ENCODE peak calls at places on chromosome 22, in six cellular contexts. V is ovary, T is mucosa of descending colon, I is iPS DF 6.9, H is WERI-Rb-1, E is IMR-90. M is an unnamed sample.

GRCh38 chr22:36826262-36826661 is 9.4 kb upstream of the PVALB start:
- DNase-seq in E (no peak), H (no peak), V (no peak), I (no peak), T (no peak), M (no peak)

GRCh38 chr22:19235874-19236273 is 55.6 kb downstream of the CLTCL1 start:
- DNase-seq in V (no peak), I (no peak), E (no peak), H (no peak), T (no peak), M (no peak)

GRCh38 chr22:49936018-49936972 is 17.9 kb downstream of the CRELD2 start:
- DNase-seq in H (peak; percentile 84), I (no peak), V (peak; percentile 96), E (peak; percentile 86), T (peak; percentile 96), M (peak; percentile 95)

GRCh38 chr22:33126881-33127280 is 68.7 kb upstream of the SYN3 start:
- DNase-seq in T (no peak), H (peak; percentile 28), V (no peak), E (no peak), I (peak; percentile 25), M (no peak)

GRCh38 chr22:30247974-30248373 is 1.4 kb upstream of the LIF start:
- DNase-seq in V (no peak), I (no peak), E (no peak), H (no peak), T (peak; percentile 61), M (no peak)

GRCh38 chr22:43446881-43447280 is 35.1 kb downstream of the MPPED1 start:
- DNase-seq in H (no peak), T (no peak), V (no peak), I (no peak), E (no peak), M (no peak)

GRCh38 chr22:44088976-44089570 is 65.0 kb downstream of the PARVB start:
- DNase-seq in I (no peak), H (no peak), E (peak; percentile 22), V (no peak), T (no peak), M (peak; percentile 86)

GRCh38 chr22:39206491-39206890 is 38.3 kb downstream of the PDGFB start:
- DNase-seq in V (no peak), I (no peak), T (no peak), H (no peak), E (no peak), M (no peak)

GRCh38 chr22:35944458-35944857 is 84.2 kb downstream of the RBFOX2 start:
- DNase-seq in H (peak; percentile 10), E (no peak), V (no peak), T (no peak), I (no peak), M (no peak)

GRCh38 chr22:38657248-38657909 is 941 bp downstream of the CBY1 start:
- DNase-seq in H (peak; percentile 69), E (no peak), V (no peak), I (no peak), T (no peak), M (no peak)

GRCh38 chr22:40512426-40513136 is 123.9 kb downstream of the MRTFA start:
- DNase-seq in H (no peak), E (peak; percentile 99), I (no peak), V (peak; percentile 38), T (no peak), M (peak; percentile 19)

GRCh38 chr22:50612715-50613221 is 12.2 kb downstream of the MAPK8IP2 start:
- DNase-seq in T (no peak), H (peak; percentile 47), V (no peak), I (no peak), E (no peak), M (no peak)

GRCh38 chr22:43992331-43992821 is 31.7 kb upstream of the PARVB start:
- DNase-seq in T (no peak), I (no peak), H (no peak), E (peak; percentile 78), V (no peak), M (no peak)

GRCh38 chr22:40367342-40367741 is 3.1 kb upstream of the SGSM3 start:
- DNase-seq in T (peak; percentile 74), I (no peak), H (no peak), E (no peak), V (no peak), M (no peak)

GRCh38 chr22:29782061-29782845 is 15.1 kb downstream of the UQCR10 start:
- DNase-seq in E (peak; percentile 46), I (no peak), V (peak; percentile 48), H (no peak), T (peak; percentile 75), M (peak; percentile 84)

GRCh38 chr22:29480512-29481264 is 670 bp downstream of the NEFH start:
- DNase-seq in V (peak; percentile 66), H (no peak), I (no peak), T (no peak), E (peak; percentile 56), M (no peak)

GRCh38 chr22:45305456-45306065 is 4.2 kb upstream of the FAM118A start:
- DNase-seq in E (no peak), H (no peak), T (no peak), I (no peak), V (no peak), M (no peak)

GRCh38 chr22:19634206-19634536 is 80.1 kb upstream of the SEPTIN5 start:
- DNase-seq in E (no peak), T (no peak), I (no peak), H (no peak), V (no peak), M (no peak)

GRCh38 chr22:36301384-36301828 is 48.5 kb downstream of the APOL1 start:
- DNase-seq in V (peak; percentile 67), H (peak; percentile 67), T (peak; percentile 79), E (peak; percentile 73), I (peak; percentile 61), M (peak; percentile 65)

GRCh38 chr22:37025500-37026070 is 6.0 kb downstream of the MPST start:
- DNase-seq in V (no peak), E (no peak), I (no peak), T (no peak), H (no peak), M (no peak)

GRCh38 chr22:23431337-23432072 is 148.6 kb downstream of the IGLL1 start:
- DNase-seq in T (no peak), H (peak; percentile 50), E (no peak), I (no peak), V (peak; percentile 42), M (no peak)

GRCh38 chr22:43889366-43890253 is 2.2 kb downstream of the PNPLA5 start:
- DNase-seq in I (no peak), T (no peak), E (peak; percentile 46), H (peak; percentile 48), V (no peak), M (peak; percentile 2)

GRCh38 chr22:38959574-38959973 is 2.2 kb downstream of the APOBEC3A start:
- DNase-seq in T (peak; percentile 39), V (no peak), I (no peak), H (no peak), E (no peak), M (no peak)

GRCh38 chr22:32660292-32660691 is 141.2 kb upstream of the TIMP3 start:
- DNase-seq in I (peak; percentile 50), E (peak; percentile 70), T (no peak), V (peak; percentile 33), H (peak; percentile 75), M (peak; percentile 13)

GRCh38 chr22:49793296-49793695 is 34.4 kb downstream of the BRD1 start:
- DNase-seq in I (no peak), V (no peak), H (no peak), T (no peak), E (no peak), M (no peak)

GRCh38 chr22:17717708-17718107 is 56.6 kb downstream of the BID start:
- DNase-seq in I (no peak), T (no peak), H (no peak), V (no peak), E (peak; percentile 40), M (no peak)
- H3K9me3 ChIP-seq in I (no peaks in the 10 kb centered on the region), T (no peaks in the 10 kb centered on the region), H (no peaks in the 10 kb centered on the region), V (no peaks in the 10 kb centered on the region), E (no peaks in the 10 kb centered on the region), M (no peaks in the 10 kb centered on the region)

GRCh38 chr22:11042116-11042515 is 4485.9 kb upstream of the OR11H1 start:
- DNase-seq in T (no peak), I (no peak), E (no peak), H (no peak), V (no peak), M (no peak)
- H3K9me3 ChIP-seq in T (peaks cover 68% of the 10 kb centered on the region), I (peaks cover 13% of the 10 kb centered on the region), E (peaks cover 22% of the 10 kb centered on the region), H (peaks cover 3% of the 10 kb centered on the region), V (peaks cover 9% of the 10 kb centered on the region), M (no peaks in the 10 kb centered on the region)

GRCh38 chr22:46598737-46599424 is 21.3 kb upstream of the GRAMD4 start:
- DNase-seq in I (no peak), V (no peak), H (no peak), T (no peak), E (peak; percentile 33), M (no peak)

GRCh38 chr22:46598224-46598623 is 22.0 kb upstream of the GRAMD4 start:
- DNase-seq in I (no peak), V (no peak), T (no peak), H (no peak), E (no peak), M (no peak)

GRCh38 chr22:46602025-46602424 is 18.2 kb upstream of the GRAMD4 start:
- DNase-seq in H (no peak), V (no peak), T (peak; percentile 50), I (no peak), E (no peak), M (no peak)

GRCh38 chr22:46596819-46597218 is 23.4 kb upstream of the GRAMD4 start:
- DNase-seq in I (no peak), T (peak; percentile 89), V (no peak), E (no peak), H (peak; percentile 95), M (no peak)

DNA sequence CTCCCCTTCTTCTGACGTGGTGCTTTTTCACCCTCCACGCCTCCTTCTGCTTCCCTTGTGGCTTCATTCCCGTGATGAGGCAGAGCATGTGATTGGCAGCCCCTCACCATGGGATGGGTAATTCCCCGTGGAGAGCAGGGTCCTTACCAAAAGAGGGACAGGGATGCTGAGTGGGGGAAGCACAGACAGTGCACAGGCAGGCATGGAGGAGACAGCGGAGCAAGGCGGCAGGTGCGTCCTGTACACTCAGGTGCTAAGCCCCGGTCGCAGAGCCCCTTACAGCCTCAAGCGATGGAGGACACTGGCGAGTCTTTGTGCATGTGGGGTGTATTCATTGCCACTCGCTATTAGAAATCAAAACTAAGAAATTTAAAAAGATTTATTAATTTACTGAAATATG is 19.8 kb upstream of the GRAMD4 start:
- DNase-seq in E (no peak), I (no peak), T (no peak), H (no peak), V (no peak), M (no peak)
- H3K9me3 ChIP-seq in E (no peaks in the 10 kb centered on the region), I (no peaks in the 10 kb centered on the region), T (no peaks in the 10 kb centered on the region), H (no peaks in the 10 kb centered on the region), V (no peaks in the 10 kb centered on the region), M (no peaks in the 10 kb centered on the region)

GRCh38 chr22:48646216-48646925 is 1181.3 kb downstream of the BRD1 start:
- DNase-seq in I (no peak), T (no peak), H (no peak), V (no peak), E (no peak), M (no peak)

GRCh38 chr22:48647606-48648515 is 1179.8 kb downstream of the BRD1 start:
- DNase-seq in T (peak; percentile 32), V (no peak), H (no peak), E (no peak), I (no peak), M (no peak)

GRCh38 chr22:48645766-48646165 is 1181.9 kb downstream of the BRD1 start:
- DNase-seq in E (no peak), V (no peak), T (no peak), H (no peak), I (no peak), M (no peak)

GRCh38 chr22:48649031-48649430 is 1178.6 kb downstream of the BRD1 start:
- DNase-seq in H (no peak), E (no peak), I (no peak), V (no peak), T (peak; percentile 18), M (no peak)

GRCh38 chr22:48647051-48647450 is 1180.6 kb downstream of the BRD1 start:
- DNase-seq in H (no peak), V (no peak), I (no peak), E (no peak), T (no peak), M (no peak)
- H3K9me3 ChIP-seq in H (no peaks in the 10 kb centered on the region), V (no peaks in the 10 kb centered on the region), I (peaks cover 51% of the 10 kb centered on the region), E (peaks cover 71% of the 10 kb centered on the region), T (no peaks in the 10 kb centered on the region), M (no peaks in the 10 kb centered on the region)